ENCODE peak calls at places on chromosome 20, in five cellular contexts. Y, V, O, G and F are unnamed samples.

GRCh38 chr20:23508896-23509579 is 18.1 kb downstream of the CST8 start:
- DNase-seq in G (no peak), O (no peak), Y (no peak), V (no peak), F (no peak)

GRCh38 chr20:44089987-44090674 is 96.9 kb downstream of the JPH2 start:
- DNase-seq in G (peak; percentile 71), V (no peak), Y (no peak), O (no peak), F (peak; percentile 49)

GRCh38 chr20:58054744-58055373 is 173.6 kb downstream of the ANKRD60 start:
- DNase-seq in Y (no peak), V (peak; percentile 52), G (peak; percentile 61), O (peak; percentile 25), F (peak; percentile 91)

GRCh38 chr20:728022-728944 is 40.0 kb downstream of the SLC52A3 start:
- DNase-seq in Y (peak; percentile 24), O (peak; percentile 95), G (peak; percentile 70), V (peak; percentile 95), F (peak; percentile 30)

GRCh38 chr20:4569092-4569491 is 152.6 kb upstream of the PRND start:
- DNase-seq in O (no peak), Y (no peak), V (peak; percentile 28), G (no peak), F (no peak)

GRCh38 chr20:32707691-32708581 is 34.2 kb upstream of the C20orf203 start:
- DNase-seq in G (peak; percentile 63), Y (no peak), O (no peak), V (no peak), F (no peak)

GRCh38 chr20:50670126-50670862 is 21.0 kb downstream of the RIPOR3 start:
- DNase-seq in V (no peak), O (peak; percentile 54), Y (no peak), G (no peak), F (no peak)

GRCh38 chr20:20568604-20569205 is 143.7 kb downstream of the RALGAPA2 start:
- DNase-seq in O (peak; percentile 68), G (peak; percentile 67), V (peak; percentile 39), Y (no peak), F (no peak)

GRCh38 chr20:25076201-25076600 is 5.7 kb downstream of the VSX1 start:
- DNase-seq in Y (no peak), V (no peak), O (no peak), G (no peak), F (no peak)

GRCh38 chr20:32682508-32682987 is 8.8 kb upstream of the C20orf203 start:
- DNase-seq in V (no peak), G (no peak), Y (no peak), O (no peak), F (no peak)

GRCh38 chr20:1505361-1505760 is 14.1 kb upstream of the SIRPB2 start:
- DNase-seq in V (no peak), G (peak; percentile 34), Y (no peak), O (no peak), F (peak; percentile 38)